ENCODE peak calls at places on chromosome 2, in four cellular contexts. One of them, this sample, is unnamed.

GRCh38 chr2:24875272-24875671 is 44.8 kb downstream of the ADCY3 start:
- DNase-seq in NCI-H1048: no peak
- DNase-seq in dorsolateral prefrontal cortex: no peak
- DNase-seq in heart right ventricle: no peak
- DNase-seq in this sample: no peak

GRCh38 chr2:177545981-177546600 is 153.5 kb downstream of the AGPS start:
- DNase-seq in NCI-H1048: no peak
- DNase-seq in dorsolateral prefrontal cortex: no peak
- DNase-seq in heart right ventricle: no peak
- DNase-seq in this sample: no peak

GRCh38 chr2:65820454-65820853 is 388.1 kb upstream of the SPRED2 start:
- DNase-seq in NCI-H1048: no peak
- DNase-seq in dorsolateral prefrontal cortex: no peak
- DNase-seq in heart right ventricle: no peak
- DNase-seq in this sample: no peak

GRCh38 chr2:102615620-102616436 is 3.5 kb upstream of the SLC9A2 start:
- DNase-seq in NCI-H1048: no peak
- DNase-seq in dorsolateral prefrontal cortex: peak
- DNase-seq in heart right ventricle: peak
- DNase-seq in this sample: peak

GRCh38 chr2:37181726-37182684 is 6.5 kb downstream of the SULT6B1 start:
- DNase-seq in NCI-H1048: no peak
- DNase-seq in dorsolateral prefrontal cortex: no peak
- DNase-seq in heart right ventricle: no peak
- DNase-seq in this sample: no peak

GRCh38 chr2:170019060-170019805 is 158.7 kb upstream of the MYO3B start:
- DNase-seq in NCI-H1048: no peak
- DNase-seq in dorsolateral prefrontal cortex: no peak
- DNase-seq in heart right ventricle: no peak
- DNase-seq in this sample: no peak

GRCh38 chr2:24304621-24305020 is 55.7 kb downstream of the ITSN2 start:
- DNase-seq in NCI-H1048: no peak
- DNase-seq in dorsolateral prefrontal cortex: no peak
- DNase-seq in heart right ventricle: no peak
- DNase-seq in this sample: no peak

GRCh38 chr2:166057363-166058169 is 70.3 kb downstream of the SCN1A start:
- DNase-seq in NCI-H1048: no peak
- DNase-seq in dorsolateral prefrontal cortex: no peak
- DNase-seq in heart right ventricle: no peak
- DNase-seq in this sample: peak

GRCh38 chr2:48826986-48827385 is 71.5 kb upstream of the LHCGR start:
- DNase-seq in NCI-H1048: no peak
- DNase-seq in dorsolateral prefrontal cortex: no peak
- DNase-seq in heart right ventricle: no peak
- DNase-seq in this sample: no peak

GRCh38 chr2:225041210-225041870 is 928 bp downstream of the DOCK10 start:
- DNase-seq in NCI-H1048: no peak
- DNase-seq in dorsolateral prefrontal cortex: peak
- DNase-seq in heart right ventricle: no peak
- DNase-seq in this sample: no peak

This sample was measured in SK-N-MC.